ENCODE peak calls at places on chromosomes 5 and 9, in seven cellular contexts. Y is H9, J is fibroblast of the conjunctiva, Q is amniotic stem cell, S is fibroblast of gingiva, N is NCI-H510A treated with DMSO at 0.1 percent for 48 hours, E is GM18507. H is an unnamed sample.

GRCh38 chr9:129609486-129610192 is 11.3 kb downstream of the C9orf50 start:
- DNase-seq in Y (no peak), Q (no peak), E (no peak), S (peak), J (no peak), N (no peak), H (peak)

GRCh38 chr5:148574167-148574566 is 80.2 kb downstream of the HTR4 start:
- DNase-seq in Y (no peak), E (no peak), S (no peak), Q (no peak), N (no peak), J (no peak), H (no peak)

GRCh38 chr5:139711067-139711851 is 63.1 kb downstream of the CXXC5 start:
- DNase-seq in N (peak), Y (peak), Q (no peak), J (no peak), E (no peak), S (peak), H (peak)

GRCh38 chr9:108511200-108511756 is 344.5 kb downstream of the ACTL7B start:
- DNase-seq in J (peak), S (peak), N (no peak), Y (no peak), E (no peak), Q (no peak), H (no peak)

GRCh38 chr5:154202379-154203260 is 12.1 kb downstream of the GALNT10 start:
- DNase-seq in N (no peak), J (no peak), E (peak), Y (no peak), S (no peak), Q (no peak), H (no peak)

GRCh38 chr9:37262410-37262809 is 142.0 kb downstream of the ZCCHC7 start:
- DNase-seq in Y (no peak), J (peak), E (no peak), Q (no peak), S (peak), N (no peak), H (no peak)

GRCh38 chr5:81537905-81538535 is 144.1 kb upstream of the ACOT12 start:
- DNase-seq in S (no peak), Y (no peak), Q (no peak), N (no peak), J (no peak), E (no peak), H (no peak)

GRCh38 chr5:174306345-174307030 is 261.0 kb downstream of the NSG2 start:
- DNase-seq in J (no peak), Q (no peak), S (no peak), Y (peak), N (no peak), E (no peak), H (no peak)

GRCh38 chr5:88879724-88880123 is 3.3 kb downstream of the MEF2C start:
- DNase-seq in Q (no peak), E (no peak), N (no peak), J (no peak), S (no peak), Y (no peak), H (no peak)

H was measured in nephron progenitor cell.